ENCODE peak calls at places on chromosomes 11 and 22, in six cellular contexts. B, R, L, J, P and O are unnamed samples.

GRCh38 chr11:86152006-86152862 is 83.3 kb upstream of the PICALM start:
- ATAC-seq in B (no peak), P (no peak), R (peak; percentile 39), J (no peak), L (peak; percentile 65), O (peak; percentile 37)

GRCh38 chr11:31355131-31355530 is 14.4 kb downstream of the DCDC1 start:
- ATAC-seq in P (no peak), B (no peak), J (no peak), R (no peak), L (no peak), O (peak; percentile 36)

GRCh38 chr11:36195496-36196346 is 93.5 kb downstream of the COMMD9 start:
- ATAC-seq in R (no peak), B (no peak), J (no peak), P (no peak), L (no peak), O (no peak)

GRCh38 chr11:119664063-119664572 is 64.9 kb downstream of the NECTIN1 start:
- ATAC-seq in R (no peak), L (no peak), B (no peak), J (no peak), P (peak; percentile 70), O (no peak)

GRCh38 chr11:95816037-95816436 is 25.7 kb downstream of the CEP57 start:
- ATAC-seq in P (no peak), B (no peak), L (peak; percentile 94), R (no peak), J (no peak), O (no peak)

GRCh38 chr22:30217698-30218565 is 28.6 kb downstream of the LIF start:
- ATAC-seq in B (no peak), P (no peak), J (no peak), L (no peak), R (no peak), O (no peak)

GRCh38 chr11:44058275-44058674 is 7.8 kb upstream of the ACCS start:
- ATAC-seq in R (no peak), P (no peak), J (no peak), L (no peak), B (no peak), O (no peak)

GRCh38 chr22:49266561-49267519 is 560.8 kb downstream of the BRD1 start:
- ATAC-seq in B (no peak), J (no peak), P (peak; percentile 72), R (no peak), L (no peak), O (no peak)

GRCh38 chr11:61985863-61986262 is 18.4 kb upstream of the FTH1 start:
- ATAC-seq in L (no peak), B (peak; percentile 88), P (no peak), R (no peak), J (no peak), O (no peak)

GRCh38 chr22:31451709-31452571 is 37.7 kb downstream of the EIF4ENIF1 start:
- ATAC-seq in J (peak; percentile 90), R (peak; percentile 93), L (peak; percentile 92), P (peak; percentile 93), B (no peak), O (no peak)

GRCh38 chr11:69518081-69518950 is 36.9 kb downstream of the LINC01488 start:
- ATAC-seq in B (no peak), P (no peak), R (no peak), J (no peak), L (no peak), O (no peak)

GRCh38 chr11:78050964-78051831 is 12.5 kb upstream of the THRSP start:
- ATAC-seq in L (no peak), J (peak; percentile 88), B (no peak), R (no peak), P (peak; percentile 41), O (no peak)

GRCh38 chr11:134838708-134839107 is 426.7 kb upstream of the B3GAT1 start:
- ATAC-seq in P (no peak), R (no peak), L (no peak), B (no peak), J (no peak), O (no peak)

GRCh38 chr11:114846040-114846791 is 167.9 kb downstream of the NXPE2 start:
- ATAC-seq in P (no peak), L (no peak), R (no peak), B (peak; percentile 69), J (peak; percentile 65), O (no peak)

GRCh38 chr11:10622957-10623787 is 54.7 kb upstream of the LYVE1 start:
- ATAC-seq in P (no peak), B (peak; percentile 29), R (no peak), L (peak; percentile 50), J (peak; percentile 21), O (no peak)

GRCh38 chr11:3880724-3881123 is 25.3 kb downstream of the STIM1 start:
- ATAC-seq in B (no peak), R (peak; percentile 49), J (peak; percentile 11), L (peak; percentile 70), P (peak; percentile 54), O (no peak)
- H3K4me3 ChIP-seq in B (no peak overlapping the region), R (no peak overlapping the region), J (no peak overlapping the region), L (peak overlapping the region; percentile 46), P (peak overlapping the region; percentile 49), O (no peak overlapping the region)

GRCh38 chr22:40258463-40259046 is 80.8 kb downstream of the TNRC6B start:
- ATAC-seq in L (no peak), R (peak; percentile 54), B (no peak), J (no peak), P (no peak), O (peak; percentile 88)
- H3K4me1 ChIP-seq in L (no peaks in the 10 kb centered on the region), R (peaks cover 21% of the 10 kb centered on the region), B (peaks cover 8% of the 10 kb centered on the region), J (peaks cover 9% of the 10 kb centered on the region), P (peaks cover 9% of the 10 kb centered on the region), O (peaks cover 11% of the 10 kb centered on the region)

GRCh38 chr11:83437939-83438338 is 151.8 kb upstream of the CCDC90B start:
- ATAC-seq in B (peak; percentile 37), L (no peak), R (no peak), P (no peak), J (no peak), O (no peak)
- TF ChIP-seq EP300 in B (no peak), L (no peak), R (no peak), P (no peak), J (no peak), O (no peak)

DNA sequence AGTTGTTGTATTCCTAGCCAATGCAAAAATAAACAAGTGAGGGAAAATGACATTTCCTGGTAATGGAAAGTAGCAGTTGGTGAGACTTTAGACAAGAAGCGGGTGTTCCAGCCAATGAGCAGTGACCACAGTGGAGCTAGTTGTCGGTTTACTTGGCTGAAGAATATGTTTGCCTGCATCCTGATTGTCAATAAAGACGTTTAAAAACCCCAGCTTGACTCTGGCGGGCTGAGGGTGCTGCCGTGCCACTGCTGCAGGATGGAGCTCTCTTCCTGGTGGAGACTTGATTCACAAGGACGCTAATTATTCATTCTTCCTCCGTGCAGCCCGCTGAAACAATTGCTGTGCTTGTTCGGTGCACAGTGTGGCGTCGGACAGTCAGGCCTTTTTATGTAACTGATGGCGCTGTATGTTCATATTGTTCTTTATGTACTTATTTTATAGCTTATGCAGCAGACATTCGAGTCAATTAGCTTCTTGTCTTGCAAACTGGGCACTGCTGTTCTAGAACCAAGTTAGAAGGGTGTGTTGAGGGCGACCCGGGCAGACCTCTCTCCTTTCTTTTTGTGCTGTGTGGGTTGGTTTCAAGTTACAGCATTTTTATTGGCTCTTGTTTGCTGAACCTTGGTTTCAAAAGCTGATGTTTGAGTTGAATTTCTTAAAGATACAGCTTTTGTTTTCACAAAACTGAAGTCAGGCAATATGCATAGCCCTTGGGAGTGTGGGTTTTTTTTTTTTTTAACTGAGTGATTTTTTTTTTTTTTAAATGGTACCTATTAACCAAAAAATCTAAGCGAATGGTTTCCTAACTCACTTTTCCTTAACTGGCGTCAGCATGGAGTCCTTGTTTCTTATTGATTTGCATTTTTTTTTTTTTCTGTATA is 153.9 kb downstream of the TEAD1 start:
- ATAC-seq in L (peak; percentile 33), P (peak; percentile 78), J (peak; percentile 87), R (peak; percentile 72), B (peak; percentile 78), O (peak; percentile 54)
- H3K4me3 ChIP-seq in L (no peak overlapping the region), P (peak overlapping the region; percentile 47), J (peak overlapping the region; percentile 18), R (peak overlapping the region; percentile 39), B (peak overlapping the region; percentile 41), O (peak overlapping the region; percentile 5)

GRCh38 chr11:132137981-132138313 is 767.5 kb downstream of the NTM start:
- ATAC-seq in P (no peak), B (no peak), J (no peak), R (no peak), L (no peak), O (no peak)

GRCh38 chr11:132139181-132139580 is 768.8 kb downstream of the NTM start:
- ATAC-seq in B (no peak), R (no peak), P (no peak), L (no peak), J (no peak), O (no peak)

GRCh38 chr11:132142102-132142501 is 771.7 kb downstream of the NTM start:
- ATAC-seq in P (no peak), J (no peak), L (no peak), B (no peak), R (no peak), O (no peak)

GRCh38 chr11:132140056-132140455 is 769.6 kb downstream of the NTM start:
- ATAC-seq in L (peak; percentile 65), R (no peak), J (no peak), B (no peak), P (peak; percentile 80), O (no peak)

DNA sequence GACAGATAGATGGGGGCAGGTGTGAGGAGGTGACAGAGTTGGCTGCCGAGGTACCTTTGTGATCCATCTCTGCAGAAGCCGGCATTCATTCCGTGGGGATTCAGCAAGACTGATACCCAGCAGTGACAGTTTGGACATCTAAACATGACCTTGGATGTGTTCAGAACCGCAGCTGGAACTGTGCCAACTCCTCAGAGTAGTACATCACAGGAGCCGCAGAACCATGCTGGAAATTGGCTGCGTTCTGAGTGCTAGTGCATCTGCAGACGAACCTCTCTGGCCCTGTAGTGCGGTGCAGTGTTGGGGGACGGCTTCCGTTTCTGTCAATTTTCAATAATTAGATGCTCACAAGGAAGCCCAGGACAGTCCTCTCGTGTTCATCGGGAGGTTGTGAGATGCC is 772.1 kb downstream of the NTM start:
- ATAC-seq in B (no peak), P (no peak), L (no peak), J (no peak), R (no peak), O (no peak)
- H3K4me1 ChIP-seq in B (no peaks in the 10 kb centered on the region), P (no peaks in the 10 kb centered on the region), L (no peaks in the 10 kb centered on the region), J (no peaks in the 10 kb centered on the region), R (no peaks in the 10 kb centered on the region), O (no peaks in the 10 kb centered on the region)

GRCh38 chr22:36935694-36936093 is 22.3 kb downstream of the CSF2RB start:
- ATAC-seq in R (no peak), P (no peak), B (no peak), L (no peak), J (no peak), O (no peak)

GRCh38 chr22:36938886-36939285 is 25.5 kb downstream of the CSF2RB start:
- ATAC-seq in J (no peak), L (no peak), R (no peak), B (no peak), P (no peak), O (no peak)

GRCh38 chr22:36936362-36937116 is 23.1 kb downstream of the CSF2RB start:
- ATAC-seq in R (no peak), L (no peak), P (no peak), B (no peak), J (no peak), O (no peak)

GRCh38 chr22:36938028-36938425 is 24.6 kb downstream of the CSF2RB start:
- ATAC-seq in R (no peak), P (no peak), B (no peak), J (no peak), L (no peak), O (no peak)

GRCh38 chr22:36937319-36938027 is 24.0 kb downstream of the CSF2RB start:
- ATAC-seq in B (no peak), R (no peak), P (no peak), J (no peak), L (no peak), O (no peak)
- TF ChIP-seq EP300 in B (no peak), R (no peak), P (no peak), J (no peak), L (no peak), O (no peak)